ENCODE peak calls at places on chromosomes 4 and X, in four cellular contexts. One of them, this sample, is unnamed.

GRCh38 chrX:118507766-118508165 is 12.2 kb downstream of the DOCK11 start:
- DNase-seq in kidney epithelial cell: peak; percentile 16
- DNase-seq in AG10803: peak; percentile 58
- DNase-seq in right atrium auricular region: no peak
- DNase-seq in this sample: peak; percentile 52

GRCh38 chr4:26821677-26822503 is 38.8 kb upstream of the STIM2 start:
- DNase-seq in kidney epithelial cell: no peak
- DNase-seq in AG10803: peak; percentile 14
- DNase-seq in right atrium auricular region: no peak
- DNase-seq in this sample: no peak

GRCh38 chr4:102665527-102665926 is 95.2 kb downstream of the MANBA start:
- DNase-seq in kidney epithelial cell: no peak
- DNase-seq in AG10803: peak; percentile 33
- DNase-seq in right atrium auricular region: no peak
- DNase-seq in this sample: no peak

GRCh38 chr4:183029365-183029764 is 69.7 kb upstream of the WWC2 start:
- DNase-seq in kidney epithelial cell: no peak
- DNase-seq in AG10803: no peak
- DNase-seq in right atrium auricular region: no peak
- DNase-seq in this sample: no peak

GRCh38 chr4:108193891-108194672 is 25.4 kb upstream of the LEF1 start:
- DNase-seq in kidney epithelial cell: no peak
- DNase-seq in AG10803: no peak
- DNase-seq in right atrium auricular region: no peak
- DNase-seq in this sample: no peak

GRCh38 chr4:155509619-155510018 is 132.9 kb upstream of the MAP9 start:
- DNase-seq in kidney epithelial cell: no peak
- DNase-seq in AG10803: peak; percentile 2
- DNase-seq in right atrium auricular region: no peak
- DNase-seq in this sample: no peak

GRCh38 chr4:42345962-42346544 is 51.2 kb upstream of the SHISA3 start:
- DNase-seq in kidney epithelial cell: no peak
- DNase-seq in AG10803: no peak
- DNase-seq in right atrium auricular region: no peak
- DNase-seq in this sample: no peak

GRCh38 chr4:88104902-88105610 is 53.4 kb downstream of the ABCG2 start:
- DNase-seq in kidney epithelial cell: peak; percentile 44
- DNase-seq in AG10803: peak; percentile 45
- DNase-seq in right atrium auricular region: no peak
- DNase-seq in this sample: peak; percentile 58

GRCh38 chr4:124278477-124278876 is 434.1 kb downstream of the ANKRD50 start:
- DNase-seq in kidney epithelial cell: no peak
- DNase-seq in AG10803: peak; percentile 17
- DNase-seq in right atrium auricular region: no peak
- DNase-seq in this sample: no peak

GRCh38 chr4:150007512-150007911 is 70.7 kb upstream of the DCLK2 start:
- DNase-seq in kidney epithelial cell: peak; percentile 53
- DNase-seq in AG10803: peak; percentile 95
- DNase-seq in right atrium auricular region: no peak
- DNase-seq in this sample: no peak

GRCh38 chr4:74033721-74034120 is 4.8 kb downstream of the CXCL3 start:
- DNase-seq in kidney epithelial cell: no peak
- DNase-seq in AG10803: peak; percentile 25
- DNase-seq in right atrium auricular region: no peak
- DNase-seq in this sample: no peak

GRCh38 chr4:57378766-57379165 is 268.6 kb upstream of the IGFBP7 start:
- DNase-seq in kidney epithelial cell: no peak
- DNase-seq in AG10803: peak; percentile 9
- DNase-seq in right atrium auricular region: no peak
- DNase-seq in this sample: no peak

GRCh38 chr4:108450236-108450898 is 170.0 kb upstream of the RPL34 start:
- DNase-seq in kidney epithelial cell: no peak
- DNase-seq in AG10803: no peak
- DNase-seq in right atrium auricular region: no peak
- DNase-seq in this sample: no peak

GRCh38 chr4:136032391-136032790 is 1499.9 kb downstream of the PCDH18 start:
- DNase-seq in kidney epithelial cell: no peak
- DNase-seq in AG10803: no peak
- DNase-seq in right atrium auricular region: no peak
- DNase-seq in this sample: no peak

GRCh38 chrX:101195442-101196173 is 24.0 kb upstream of the DRP2 start:
- DNase-seq in kidney epithelial cell: no peak
- DNase-seq in AG10803: no peak
- DNase-seq in right atrium auricular region: no peak
- DNase-seq in this sample: no peak

GRCh38 chr4:57404463-57404862 is 294.3 kb upstream of the IGFBP7 start:
- DNase-seq in kidney epithelial cell: no peak
- DNase-seq in AG10803: no peak
- DNase-seq in right atrium auricular region: no peak
- DNase-seq in this sample: no peak

GRCh38 chr4:170391066-170391754 is 301.5 kb upstream of the AADAT start:
- DNase-seq in kidney epithelial cell: peak; percentile 91
- DNase-seq in AG10803: peak; percentile 70
- DNase-seq in right atrium auricular region: no peak
- DNase-seq in this sample: peak; percentile 85

GRCh38 chr4:85953651-85954018 is 406.2 kb downstream of the MAPK10 start:
- DNase-seq in kidney epithelial cell: no peak
- DNase-seq in AG10803: peak; percentile 40
- DNase-seq in right atrium auricular region: no peak
- DNase-seq in this sample: peak; percentile 73

GRCh38 chr4:83890816-83891215 is 354.9 kb downstream of the GPAT3 start:
- DNase-seq in kidney epithelial cell: no peak
- DNase-seq in AG10803: no peak
- DNase-seq in right atrium auricular region: no peak
- DNase-seq in this sample: no peak

GRCh38 chr4:140195806-140196205 is 41.8 kb upstream of the MAML3 start:
- DNase-seq in kidney epithelial cell: no peak
- DNase-seq in AG10803: no peak
- DNase-seq in right atrium auricular region: no peak
- DNase-seq in this sample: no peak

GRCh38 chrX:1807301-1807731 is 192.5 kb downstream of the ASMT start:
- DNase-seq in kidney epithelial cell: no peak
- DNase-seq in AG10803: peak; percentile 37
- DNase-seq in right atrium auricular region: no peak
- DNase-seq in this sample: no peak

GRCh38 chr4:153676984-153677383 is 7.1 kb upstream of the TLR2 start:
- DNase-seq in kidney epithelial cell: peak; percentile 78
- DNase-seq in AG10803: peak; percentile 46
- DNase-seq in right atrium auricular region: no peak
- DNase-seq in this sample: peak; percentile 65

GRCh38 chr4:6071959-6072720 is 53.9 kb upstream of the C4orf50 start:
- DNase-seq in kidney epithelial cell: no peak
- DNase-seq in AG10803: no peak
- DNase-seq in right atrium auricular region: no peak
- DNase-seq in this sample: no peak

GRCh38 chrX:110286126-110286525 is 31.8 kb downstream of the AMMECR1 start:
- DNase-seq in kidney epithelial cell: peak; percentile 63
- DNase-seq in AG10803: peak; percentile 86
- DNase-seq in right atrium auricular region: no peak
- DNase-seq in this sample: peak; percentile 64

GRCh38 chr4:159267023-159267939 is 164.4 kb downstream of the RAPGEF2 start:
- DNase-seq in kidney epithelial cell: no peak
- DNase-seq in AG10803: peak; percentile 22
- DNase-seq in right atrium auricular region: no peak
- DNase-seq in this sample: no peak

GRCh38 chr4:159505275-159505975 is 402.5 kb downstream of the RAPGEF2 start:
- DNase-seq in kidney epithelial cell: no peak
- DNase-seq in AG10803: no peak
- DNase-seq in right atrium auricular region: no peak
- DNase-seq in this sample: no peak

GRCh38 chrX:103847174-103847870 is 15.3 kb upstream of the RAB9B start:
- DNase-seq in kidney epithelial cell: no peak
- DNase-seq in AG10803: peak; percentile 44
- DNase-seq in right atrium auricular region: no peak
- DNase-seq in this sample: no peak

GRCh38 chr4:99946346-99947189 is at the start of gene DNAJB14:
- DNase-seq in kidney epithelial cell: no peak
- DNase-seq in AG10803: peak; percentile 81
- DNase-seq in right atrium auricular region: peak; percentile 63
- DNase-seq in this sample: no peak

GRCh38 chrX:29285670-29286069 is 698.4 kb downstream of the IL1RAPL1 start:
- DNase-seq in kidney epithelial cell: no peak
- DNase-seq in AG10803: no peak
- DNase-seq in right atrium auricular region: no peak
- DNase-seq in this sample: no peak
- H3K4me3 ChIP-seq in kidney epithelial cell: no peak overlapping the region
- H3K4me3 ChIP-seq in AG10803: no peak overlapping the region
- H3K4me3 ChIP-seq in right atrium auricular region: no peak overlapping the region
- H3K4me3 ChIP-seq in this sample: no peak overlapping the region

DNA sequence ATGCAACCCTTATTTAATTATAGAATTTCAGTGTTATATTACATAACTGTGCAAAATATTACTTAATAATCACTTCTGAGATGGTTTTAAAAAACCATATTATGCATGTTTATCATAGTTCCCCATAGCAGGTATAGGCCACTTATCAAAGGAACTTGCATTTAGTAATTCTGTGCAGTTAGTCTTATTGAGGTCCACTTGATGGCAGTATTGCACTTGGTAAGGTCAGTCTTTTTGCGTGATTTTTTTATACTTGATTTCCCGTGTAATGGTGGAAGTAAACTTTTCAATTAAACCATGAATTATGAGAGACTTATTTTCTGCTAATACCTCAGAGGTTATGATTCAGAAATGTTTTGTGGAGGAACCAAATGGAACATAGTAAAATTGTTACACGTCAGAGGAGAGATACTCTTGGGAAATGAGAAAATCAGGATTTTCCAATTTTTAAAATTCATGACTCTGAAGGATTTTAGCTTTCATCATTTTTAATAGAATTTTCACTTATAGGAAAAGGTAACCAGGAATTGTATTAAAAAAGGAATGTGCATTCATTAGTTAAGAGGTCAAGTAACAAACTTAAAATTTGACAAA is 230.0 kb downstream of the CCSER1 start:
- DNase-seq in kidney epithelial cell: peak; percentile 49
- DNase-seq in AG10803: peak; percentile 38
- DNase-seq in right atrium auricular region: no peak
- DNase-seq in this sample: peak; percentile 36
- TF ChIP-seq CTCF in kidney epithelial cell: peak; percentile 68
- TF ChIP-seq CTCF in AG10803: peak; percentile 35
- TF ChIP-seq CTCF in right atrium auricular region: peak; percentile 62
- TF ChIP-seq CTCF in this sample: peak; percentile 76

DNA sequence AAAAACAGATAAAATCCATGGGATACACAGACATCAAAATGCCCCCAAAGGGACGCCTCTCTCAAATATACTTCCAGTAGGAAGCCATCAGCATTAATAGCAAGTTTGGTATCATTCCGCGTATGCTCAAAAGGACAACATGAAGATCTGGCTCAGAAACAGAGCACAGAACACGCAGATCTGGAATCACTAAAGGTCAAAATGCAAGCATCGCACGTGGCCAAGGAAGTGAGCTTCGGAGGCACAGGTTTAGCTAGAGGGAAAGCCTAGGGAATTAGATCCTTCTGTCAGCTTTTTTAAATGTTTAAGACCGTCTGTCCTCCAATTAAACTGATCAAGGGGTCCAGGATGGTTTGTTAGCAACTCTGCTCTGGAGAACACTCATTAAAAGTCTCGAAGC is 177.5 kb upstream of the PPARGC1A start:
- DNase-seq in kidney epithelial cell: no peak
- DNase-seq in AG10803: no peak
- DNase-seq in right atrium auricular region: no peak
- DNase-seq in this sample: no peak
- H3K4me3 ChIP-seq in kidney epithelial cell: no peak overlapping the region
- H3K4me3 ChIP-seq in AG10803: no peak overlapping the region
- H3K4me3 ChIP-seq in right atrium auricular region: no peak overlapping the region
- H3K4me3 ChIP-seq in this sample: no peak overlapping the region

GRCh38 chr4:8021796-8022195 is 82.1 kb upstream of the AFAP1 start:
- DNase-seq in kidney epithelial cell: no peak
- DNase-seq in AG10803: no peak
- DNase-seq in right atrium auricular region: no peak
- DNase-seq in this sample: no peak
- TF ChIP-seq CTCF in kidney epithelial cell: peak; percentile 2
- TF ChIP-seq CTCF in AG10803: no peak
- TF ChIP-seq CTCF in right atrium auricular region: no peak
- TF ChIP-seq CTCF in this sample: no peak

GRCh38 chrX:66004928-66005831 is 34.7 kb downstream of the VSIG4 start:
- DNase-seq in kidney epithelial cell: no peak
- DNase-seq in AG10803: no peak
- DNase-seq in right atrium auricular region: no peak
- DNase-seq in this sample: no peak

GRCh38 chrX:66000628-66001275 is 39.1 kb downstream of the VSIG4 start:
- DNase-seq in kidney epithelial cell: no peak
- DNase-seq in AG10803: no peak
- DNase-seq in right atrium auricular region: no peak
- DNase-seq in this sample: no peak

GRCh38 chrX:66001596-66001995 is 38.3 kb downstream of the VSIG4 start:
- DNase-seq in kidney epithelial cell: no peak
- DNase-seq in AG10803: no peak
- DNase-seq in right atrium auricular region: no peak
- DNase-seq in this sample: no peak

GRCh38 chrX:66000178-66000577 is 39.7 kb downstream of the VSIG4 start:
- DNase-seq in kidney epithelial cell: no peak
- DNase-seq in AG10803: no peak
- DNase-seq in right atrium auricular region: no peak
- DNase-seq in this sample: no peak

DNA sequence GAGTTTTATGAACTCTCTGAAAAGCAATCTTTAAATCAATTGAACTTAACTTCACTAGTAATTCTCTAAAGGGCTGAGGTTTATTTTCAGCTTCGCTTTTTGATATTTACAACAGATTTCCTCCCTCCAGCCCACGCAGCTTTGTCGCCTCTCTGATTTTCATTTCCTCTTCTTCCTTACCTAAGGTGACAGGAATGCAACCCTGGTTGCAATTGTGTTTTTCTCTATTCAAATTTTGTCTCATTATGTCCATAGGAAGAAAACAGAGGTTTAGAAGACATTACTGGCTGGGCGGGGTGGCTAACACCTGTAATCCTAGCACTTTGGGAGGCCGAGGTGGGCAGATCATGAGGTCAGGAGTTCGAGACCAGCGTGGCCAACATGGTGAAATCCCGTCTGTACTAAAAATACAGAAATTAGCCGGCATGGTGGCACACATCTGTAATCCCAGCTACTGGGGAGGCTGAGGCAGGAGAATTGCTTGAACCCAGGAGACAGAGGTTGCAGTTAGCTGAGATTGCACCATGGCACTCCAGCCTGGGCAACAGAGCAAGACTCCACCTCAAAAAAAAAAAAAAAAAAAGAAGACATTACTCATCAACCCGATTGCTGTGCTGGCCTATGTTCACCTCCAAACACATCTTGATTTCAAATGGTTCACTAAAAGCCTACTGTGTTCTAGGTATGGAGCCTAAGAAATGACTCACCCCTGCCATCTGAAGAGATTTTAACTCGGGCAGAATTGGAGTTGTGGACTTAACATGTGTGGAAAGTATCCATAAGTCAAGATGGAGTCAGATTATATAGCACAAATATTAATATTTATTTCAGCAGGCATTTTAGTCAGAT is 36.8 kb downstream of the VSIG4 start:
- DNase-seq in kidney epithelial cell: no peak
- DNase-seq in AG10803: no peak
- DNase-seq in right atrium auricular region: no peak
- DNase-seq in this sample: no peak
- H3K4me3 ChIP-seq in kidney epithelial cell: no peak overlapping the region
- H3K4me3 ChIP-seq in AG10803: no peak overlapping the region
- H3K4me3 ChIP-seq in right atrium auricular region: no peak overlapping the region
- H3K4me3 ChIP-seq in this sample: no peak overlapping the region